ENCODE peak calls at places on chromosomes 16 and 17, in six cellular contexts. Y is OCI-LY7, G is AG04450, L is astrocyte, S is mucosa of descending colon, R is fibroblast of the aortic adventitia. Z is an unnamed sample.

GRCh38 chr17:32285770-32286517 is 20.3 kb downstream of the RHBDL3 start:
- DNase-seq in Y (no peak), R (no peak), S (no peak), G (no peak), L (no peak), Z (no peak)

GRCh38 chr17:57370051-57370581 is 113.8 kb downstream of the MSI2 start:
- DNase-seq in R (peak; percentile 60), L (peak; percentile 83), Y (no peak), S (no peak), G (peak; percentile 70), Z (peak; percentile 73)

GRCh38 chr16:55685973-55686372 is 30.2 kb downstream of the SLC6A2 start:
- DNase-seq in L (no peak), Y (no peak), S (no peak), G (no peak), R (no peak), Z (no peak)

GRCh38 chr16:85086347-85087291 is 25.7 kb downstream of the CIBAR2 start:
- DNase-seq in Y (peak; percentile 76), S (peak; percentile 77), G (no peak), R (peak; percentile 59), L (peak; percentile 20), Z (peak; percentile 62)

GRCh38 chr17:76527430-76528111 is 9.9 kb downstream of the CYGB start:
- DNase-seq in Y (peak; percentile 92), S (peak; percentile 81), L (peak; percentile 83), R (peak; percentile 73), G (no peak), Z (peak; percentile 15)

GRCh38 chr16:83675136-83675535 is 132.6 kb upstream of the HSBP1 start:
- DNase-seq in S (no peak), R (no peak), Y (no peak), L (no peak), G (no peak), Z (peak; percentile 25)

GRCh38 chr17:77266213-77266612 is 125.4 kb downstream of the SEC14L1 start:
- DNase-seq in L (no peak), R (no peak), Y (no peak), G (no peak), S (no peak), Z (no peak)

GRCh38 chr17:33459078-33459940 is 166.2 kb upstream of the ASIC2 start:
- DNase-seq in R (no peak), S (no peak), L (no peak), Y (no peak), G (no peak), Z (no peak)

GRCh38 chr16:7318661-7319060 is 14.0 kb upstream of the RBFOX1 start:
- DNase-seq in S (no peak), R (no peak), L (no peak), Y (no peak), G (no peak), Z (no peak)

GRCh38 chr16:87572959-87573358 is 29.3 kb upstream of the JPH3 start:
- DNase-seq in L (no peak), S (no peak), Y (no peak), R (no peak), G (no peak), Z (no peak)

GRCh38 chr17:78450696-78451344 is 72.4 kb downstream of the PGS1 start:
- DNase-seq in S (no peak), G (no peak), Y (peak; percentile 15), R (no peak), L (no peak), Z (no peak)

GRCh38 chr17:30173649-30174048 is 57.0 kb downstream of the NSRP1 start:
- DNase-seq in S (no peak), G (no peak), Y (no peak), R (peak; percentile 28), L (peak; percentile 7), Z (no peak)

GRCh38 chr16:64858076-64858475 is 263.8 kb downstream of the CDH11 start:
- DNase-seq in L (peak; percentile 76), Y (no peak), G (peak; percentile 1), S (no peak), R (no peak), Z (peak; percentile 26)

GRCh38 chr17:82863941-82864720 is 24.3 kb upstream of the ZNF750 start:
- DNase-seq in R (peak; percentile 60), L (peak; percentile 89), G (peak; percentile 59), S (peak; percentile 82), Y (peak; percentile 75), Z (peak; percentile 87)

GRCh38 chr17:78976907-78977680 is 2.6 kb downstream of the LGALS3BP start:
- DNase-seq in L (no peak), G (no peak), S (no peak), R (no peak), Y (no peak), Z (no peak)

GRCh38 chr17:77124192-77124908 is 16.4 kb upstream of the SEC14L1 start:
- DNase-seq in L (peak; percentile 82), R (peak; percentile 69), Y (no peak), G (no peak), S (no peak), Z (peak; percentile 60)

GRCh38 chr16:67723940-67724339 is 4.8 kb upstream of the GFOD2 start:
- DNase-seq in G (no peak), S (no peak), Y (no peak), R (no peak), L (no peak), Z (no peak)

GRCh38 chr17:43931062-43931571 is 11.2 kb downstream of the PPY start:
- DNase-seq in L (no peak), S (peak; percentile 85), G (no peak), Y (no peak), R (no peak), Z (no peak)

GRCh38 chr17:81002409-81003361 is 11.0 kb downstream of the CHMP6 start:
- DNase-seq in R (peak; percentile 85), S (peak; percentile 88), L (peak; percentile 51), Y (no peak), G (no peak), Z (peak; percentile 52)

GRCh38 chr17:16912021-16912962 is 59.6 kb downstream of the TNFRSF13B start:
- DNase-seq in R (no peak), Y (no peak), G (no peak), S (no peak), L (no peak), Z (no peak)

GRCh38 chr16:19130852-19131808 is 17.4 kb downstream of the ITPRIPL2 start:
- DNase-seq in S (no peak), G (peak; percentile 46), L (peak; percentile 77), R (peak; percentile 58), Y (peak; percentile 37), Z (peak; percentile 81)

GRCh38 chr17:28545141-28545503 is 7.3 kb downstream of the UNC119 start:
- DNase-seq in R (no peak), S (peak; percentile 4), G (no peak), Y (no peak), L (no peak), Z (no peak)

GRCh38 chr17:29838961-29839360 is 91.1 kb downstream of the SSH2 start:
- DNase-seq in L (no peak), G (no peak), S (no peak), Y (no peak), R (no peak), Z (peak; percentile 65)

GRCh38 chr17:36657763-36658490 is 56.5 kb downstream of the MRM1 start:
- DNase-seq in Y (no peak), G (no peak), L (no peak), S (peak; percentile 57), R (no peak), Z (no peak)

GRCh38 chr16:28538733-28539596 is at the start of gene NUPR1:
- DNase-seq in Y (no peak), G (peak; percentile 97), S (peak; percentile 89), R (peak; percentile 100), L (peak; percentile 95), Z (peak; percentile 99)

GRCh38 chr17:49361129-49361901 is 735 bp downstream of the ZNF652 start:
- DNase-seq in R (peak; percentile 18), Y (peak; percentile 86), L (peak; percentile 33), G (no peak), S (peak; percentile 87), Z (no peak)

GRCh38 chr17:3004925-3005324 is 58.5 kb downstream of the OR1D5 start:
- DNase-seq in S (peak; percentile 43), L (no peak), R (no peak), Y (peak; percentile 18), G (no peak), Z (no peak)

GRCh38 chr17:29610395-29610794 is 12.3 kb downstream of the CORO6 start:
- DNase-seq in S (no peak), L (no peak), R (no peak), G (no peak), Y (no peak), Z (no peak)

GRCh38 chr16:11557811-11558210 is 28.9 kb downstream of the LITAF start:
- DNase-seq in G (no peak), Y (no peak), L (no peak), R (no peak), S (no peak), Z (no peak)

GRCh38 chr17:42334667-42335066 is 46.4 kb downstream of the STAT5A start:
- DNase-seq in Y (no peak), S (no peak), G (no peak), L (no peak), R (no peak), Z (peak; percentile 19)
- TF ChIP-seq CTCF in Y (peak; percentile 36), S (no peak), G (peak; percentile 22), L (no peak), R (no peak), Z (peak; percentile 19)

GRCh38 chr16:3025032-3026002 is 1.5 kb downstream of the THOC6 start:
- DNase-seq in G (no peak), Y (no peak), L (no peak), S (peak; percentile 51), R (no peak), Z (no peak)
- H3K4me3 ChIP-seq in G (no peak overlapping the region), Y (no peak overlapping the region), L (no peak overlapping the region), S (no peak overlapping the region), R (no peak overlapping the region), Z (no peak overlapping the region)

DNA sequence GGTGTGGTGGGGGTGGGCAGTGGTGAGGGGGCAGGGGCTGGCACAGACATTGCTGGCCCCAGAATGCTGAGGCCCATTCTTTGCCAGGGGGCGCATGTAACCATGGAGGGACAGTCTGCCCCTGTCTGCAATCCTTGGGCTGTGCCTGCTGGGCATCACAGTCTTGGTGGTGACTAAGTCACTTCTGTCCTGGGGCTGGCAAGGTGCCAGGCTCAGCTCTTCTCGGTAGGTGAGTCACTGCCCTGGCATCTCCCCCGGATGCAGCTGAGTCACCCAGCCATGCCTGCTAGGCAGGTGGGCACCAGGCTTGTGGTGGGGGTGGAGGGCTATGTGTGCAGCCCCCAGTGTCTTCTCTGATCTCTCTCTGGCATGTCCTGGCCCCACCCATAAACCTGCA is 5.6 kb downstream of the RARA start:
- DNase-seq in G (peak; percentile 68), Y (no peak), L (peak; percentile 80), S (peak; percentile 96), R (peak; percentile 81), Z (peak; percentile 93)
- TF ChIP-seq CTCF in G (no peak), Y (no peak), L (no peak), S (no peak), R (no peak), Z (peak; percentile 3)

DNA sequence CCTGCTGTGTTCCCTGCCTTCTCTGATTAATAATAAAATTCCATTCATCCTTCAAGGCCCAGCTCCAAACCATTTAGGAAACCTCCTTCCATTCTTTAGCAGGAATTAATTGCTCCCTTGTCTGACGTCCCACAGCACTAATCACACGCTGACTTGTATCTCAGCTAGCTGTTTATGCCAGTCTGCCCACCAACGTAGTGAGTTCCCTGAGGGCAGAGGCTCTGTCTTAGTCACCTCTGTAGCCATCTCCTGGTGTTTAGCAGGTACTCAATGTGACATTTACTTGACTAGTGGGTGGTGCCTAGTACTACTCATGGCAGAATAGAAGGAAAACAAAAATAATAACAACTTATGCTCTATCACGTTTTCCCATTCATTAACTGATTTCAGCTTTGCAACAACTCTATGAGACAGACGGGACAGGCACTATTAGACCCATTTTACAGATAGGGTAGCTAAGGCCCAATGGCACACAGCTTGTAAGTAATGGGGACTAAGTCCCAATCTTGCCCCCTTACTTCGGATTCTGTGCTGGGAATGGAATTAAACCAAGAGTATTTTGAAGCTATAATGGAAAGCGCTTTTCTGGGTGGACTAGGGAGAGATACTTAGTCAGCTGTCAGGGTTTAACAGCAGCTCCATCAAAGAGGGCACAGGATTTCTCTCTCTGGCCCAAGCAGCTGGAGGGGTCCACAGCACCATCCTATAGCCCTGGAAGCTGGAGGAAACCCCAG is 931 bp upstream of the WIPF2 start:
- DNase-seq in R (no peak), G (no peak), L (no peak), S (no peak), Y (no peak), Z (no peak)
- H3K4me3 ChIP-seq in R (no peak overlapping the region), G (no peak overlapping the region), L (peak overlapping the region; percentile 99), S (no peak overlapping the region), Y (peak overlapping the region; percentile 81), Z (no peak overlapping the region)

Z was measured in AG10803.